ENCODE peak calls at places on chromosomes 3 and 15, in five cellular contexts. S is NCI-H1092 treated with DMSO at 0.1 percent for 48 hours, I is lung, D is M059J, A is fibroblast of gingiva. N is an unnamed sample.

GRCh38 chr15:40582726-40583246 is 11.3 kb upstream of the KNL1 start:
- DNase-seq in I (peak; percentile 47), S (peak; percentile 1), D (no peak), A (peak; percentile 74), N (peak; percentile 30)

GRCh38 chr15:52436971-52437370 is 91.7 kb downstream of the MYO5A start:
- DNase-seq in D (no peak), I (no peak), A (no peak), S (no peak), N (no peak)

GRCh38 chr3:187012609-187013051 is 82.3 kb downstream of the ST6GAL1 start:
- DNase-seq in A (no peak), I (no peak), D (peak; percentile 21), S (peak; percentile 26), N (peak; percentile 48)

GRCh38 chr3:126377211-126377610 is 17.5 kb upstream of the CFAP100 start:
- DNase-seq in A (no peak), S (no peak), I (no peak), D (no peak), N (no peak)

GRCh38 chr3:63807901-63808589 is 11.1 kb upstream of the C3orf49 start:
- DNase-seq in S (no peak), D (no peak), I (no peak), A (no peak), N (no peak)

GRCh38 chr3:58824285-58824684 is 157.7 kb upstream of the FAM3D start:
- DNase-seq in A (peak; percentile 63), S (peak; percentile 19), I (no peak), D (peak; percentile 53), N (peak; percentile 35)

GRCh38 chr15:66251790-66252355 is 1.7 kb downstream of the MEGF11 start:
- DNase-seq in A (no peak), S (no peak), D (no peak), I (no peak), N (no peak)

GRCh38 chr3:39718674-39719595 is 90.5 kb upstream of the MYRIP start:
- DNase-seq in D (peak; percentile 4), I (no peak), A (peak; percentile 3), S (no peak), N (no peak)

GRCh38 chr3:51389423-51390183 is 1.5 kb upstream of the RBM15B start:
- DNase-seq in A (peak; percentile 42), S (no peak), D (peak; percentile 32), I (peak; percentile 49), N (no peak)

GRCh38 chr3:194333212-194333980 is 17.7 kb downstream of the CPN2 start:
- DNase-seq in I (peak; percentile 90), A (peak; percentile 81), S (no peak), D (peak; percentile 86), N (no peak)

GRCh38 chr15:37098468-37099320 is 1.7 kb downstream of the MEIS2 start:
- DNase-seq in D (peak; percentile 39), A (peak; percentile 26), S (peak; percentile 6), I (no peak), N (no peak)

GRCh38 chr3:47578119-47578630 is 490 bp downstream of the CSPG5 start:
- DNase-seq in S (peak; percentile 11), A (no peak), I (no peak), D (no peak), N (no peak)

GRCh38 chr3:56864886-56865527 is 63.3 kb upstream of the ARHGEF3 start:
- DNase-seq in A (no peak), S (no peak), D (no peak), I (no peak), N (no peak)

GRCh38 chr3:48595526-48596121 is 495 bp upstream of the COL7A1 start:
- DNase-seq in A (peak; percentile 77), S (no peak), I (peak; percentile 54), D (peak; percentile 96), N (no peak)

GRCh38 chr3:172341482-172342059 is 106.7 kb downstream of the GHSR start:
- DNase-seq in I (no peak), S (peak; percentile 57), A (peak; percentile 38), D (peak; percentile 73), N (peak; percentile 26)

GRCh38 chr15:75195766-75196241 is 5.9 kb upstream of the C15orf39 start:
- DNase-seq in D (no peak), A (no peak), I (no peak), S (peak; percentile 86), N (no peak)

GRCh38 chr3:143978263-143978631 is 6.6 kb downstream of the DIPK2A start:
- DNase-seq in S (no peak), A (no peak), D (no peak), I (no peak), N (no peak)

GRCh38 chr3:30551266-30551665 is 55.1 kb upstream of the TGFBR2 start:
- DNase-seq in D (no peak), I (no peak), S (no peak), A (no peak), N (no peak)

GRCh38 chr3:173891272-173892100 is 493.9 kb downstream of the NLGN1 start:
- DNase-seq in I (no peak), A (peak; percentile 6), S (no peak), D (peak; percentile 69), N (no peak)

GRCh38 chr15:90482124-90483011 is 47.4 kb upstream of the CRTC3 start:
- DNase-seq in A (peak; percentile 49), D (peak; percentile 52), I (no peak), S (peak; percentile 24), N (peak; percentile 11)

GRCh38 chr15:65981837-65982696 is 112.8 kb downstream of the RAB11A start:
- DNase-seq in I (peak; percentile 59), S (peak; percentile 27), A (no peak), D (no peak), N (no peak)

GRCh38 chr3:3068358-3068881 is 41.8 kb downstream of the IL5RA start:
- DNase-seq in A (no peak), S (no peak), D (no peak), I (no peak), N (no peak)

GRCh38 chr3:134663646-134664456 is 13.0 kb upstream of the KY start:
- DNase-seq in A (no peak), I (no peak), D (peak; percentile 66), S (no peak), N (no peak)

GRCh38 chr15:57146394-57147140 is 228.1 kb downstream of the TCF12 start:
- DNase-seq in I (no peak), S (peak; percentile 61), D (peak; percentile 48), A (peak; percentile 69), N (peak; percentile 30)

GRCh38 chr3:71478568-71478967 is 105.0 kb downstream of the FOXP1 start:
- DNase-seq in S (no peak), I (no peak), D (peak; percentile 62), A (no peak), N (no peak)

GRCh38 chr3:187808466-187809291 is 63.4 kb upstream of the BCL6 start:
- DNase-seq in A (no peak), S (no peak), D (no peak), I (no peak), N (no peak)

GRCh38 chr15:31271224-31271635 is 55.4 kb upstream of the KLF13 start:
- DNase-seq in I (peak; percentile 27), A (no peak), D (no peak), S (no peak), N (no peak)

GRCh38 chr15:62298811-62299210 is 133.7 kb upstream of the C2CD4B start:
- DNase-seq in S (no peak), I (no peak), A (no peak), D (no peak), N (no peak)

GRCh38 chr15:99167201-99167600 is 62.3 kb downstream of the SYNM start:
- DNase-seq in S (no peak), D (no peak), A (no peak), I (no peak), N (peak; percentile 9)

GRCh38 chr3:10511809-10512494 is 6.6 kb upstream of the ATP2B2 start:
- DNase-seq in D (peak; percentile 86), S (no peak), A (no peak), I (no peak), N (no peak)

GRCh38 chr3:107077391-107077790 is 299.8 kb upstream of the CCDC54 start:
- DNase-seq in S (no peak), A (no peak), I (no peak), D (no peak), N (no peak)

GRCh38 chr3:23810342-23811116 is 4.8 kb downstream of the UBE2E1 start:
- DNase-seq in S (peak; percentile 22), I (peak; percentile 46), A (no peak), D (peak; percentile 29), N (peak; percentile 62)

GRCh38 chr3:141498592-141499223 is 11.9 kb downstream of the RASA2 start:
- DNase-seq in D (no peak), S (no peak), A (no peak), I (peak; percentile 61), N (no peak)

GRCh38 chr15:99668533-99669182 is 64.6 kb downstream of the LYSMD4 start:
- DNase-seq in D (no peak), S (no peak), I (no peak), A (no peak), N (no peak)

GRCh38 chr15:55897560-55898336 is 95.7 kb downstream of the NEDD4 start:
- DNase-seq in D (peak; percentile 76), I (peak; percentile 42), S (peak; percentile 6), A (peak; percentile 52), N (no peak)

GRCh38 chr15:47839233-47839867 is 122.0 kb downstream of the SEMA6D start:
- DNase-seq in D (no peak), S (no peak), I (no peak), A (no peak), N (no peak)

GRCh38 chr15:69797051-69797595 is 300.6 kb downstream of the TLE3 start:
- DNase-seq in A (no peak), S (no peak), D (no peak), I (no peak), N (no peak)

GRCh38 chr3:64019879-64020278 is 3.4 kb downstream of the PSMD6 start:
- DNase-seq in I (no peak), D (no peak), S (no peak), A (no peak), N (no peak)

N was measured in NCI-H2029 treated with DMSO at 0.1 percent for 48 hours.